ENCODE peak calls at places on chromosomes 12 and 14, in four cellular contexts. X is K562, U is HepG2, I is GM12878. P is an unnamed sample.

GRCh38 chr14:22556021-22556989 is 32.7 kb downstream of the DAD1 start:
- DNase-seq in U (no peak), I (peak), X (peak), P (no peak)

GRCh38 chr12:95942106-95942531 is 295 bp downstream of the CCDC38 start:
- DNase-seq in X (no peak), U (peak), I (no peak), P (no peak)

GRCh38 chr12:52216807-52217206 is 16.2 kb upstream of the KRT7 start:
- DNase-seq in I (no peak), U (no peak), X (no peak), P (no peak)

GRCh38 chr12:64120568-64120967 is 101.5 kb downstream of the KICS2 start:
- DNase-seq in I (no peak), X (no peak), U (no peak), P (no peak)

GRCh38 chr12:80868576-80868975 is 69.2 kb downstream of the LIN7A start:
- DNase-seq in X (no peak), I (no peak), U (no peak), P (no peak)

GRCh38 chr14:71574976-71575375 is 357.3 kb upstream of the RGS6 start:
- DNase-seq in X (no peak), U (no peak), I (no peak), P (no peak)

GRCh38 chr12:53502331-53502730 is 1.2 kb downstream of the TARBP2 start:
- DNase-seq in U (no peak), I (no peak), X (no peak), P (no peak)

GRCh38 chr12:27020761-27021160 is 1.6 kb upstream of the MED21 start:
- DNase-seq in I (no peak), X (no peak), U (no peak), P (no peak)

GRCh38 chr14:100106260-100106659 is 41.0 kb downstream of the EVL start:
- DNase-seq in X (no peak), I (no peak), U (no peak), P (no peak)

GRCh38 chr14:100890451-100890850 is 13.1 kb downstream of the RTL1 start:
- DNase-seq in I (no peak), U (no peak), X (no peak), P (no peak)

GRCh38 chr12:53561590-53561953 is 54.3 kb upstream of the NPFF start:
- DNase-seq in I (no peak), X (no peak), U (peak), P (no peak)

GRCh38 chr14:49461529-49462401 is 124.4 kb downstream of the RPS29 start:
- DNase-seq in I (peak), X (peak), U (peak), P (peak)

GRCh38 chr12:2263921-2264320 is 211.1 kb downstream of the CACNA1C start:
- DNase-seq in U (no peak), I (no peak), X (no peak), P (no peak)

DNA sequence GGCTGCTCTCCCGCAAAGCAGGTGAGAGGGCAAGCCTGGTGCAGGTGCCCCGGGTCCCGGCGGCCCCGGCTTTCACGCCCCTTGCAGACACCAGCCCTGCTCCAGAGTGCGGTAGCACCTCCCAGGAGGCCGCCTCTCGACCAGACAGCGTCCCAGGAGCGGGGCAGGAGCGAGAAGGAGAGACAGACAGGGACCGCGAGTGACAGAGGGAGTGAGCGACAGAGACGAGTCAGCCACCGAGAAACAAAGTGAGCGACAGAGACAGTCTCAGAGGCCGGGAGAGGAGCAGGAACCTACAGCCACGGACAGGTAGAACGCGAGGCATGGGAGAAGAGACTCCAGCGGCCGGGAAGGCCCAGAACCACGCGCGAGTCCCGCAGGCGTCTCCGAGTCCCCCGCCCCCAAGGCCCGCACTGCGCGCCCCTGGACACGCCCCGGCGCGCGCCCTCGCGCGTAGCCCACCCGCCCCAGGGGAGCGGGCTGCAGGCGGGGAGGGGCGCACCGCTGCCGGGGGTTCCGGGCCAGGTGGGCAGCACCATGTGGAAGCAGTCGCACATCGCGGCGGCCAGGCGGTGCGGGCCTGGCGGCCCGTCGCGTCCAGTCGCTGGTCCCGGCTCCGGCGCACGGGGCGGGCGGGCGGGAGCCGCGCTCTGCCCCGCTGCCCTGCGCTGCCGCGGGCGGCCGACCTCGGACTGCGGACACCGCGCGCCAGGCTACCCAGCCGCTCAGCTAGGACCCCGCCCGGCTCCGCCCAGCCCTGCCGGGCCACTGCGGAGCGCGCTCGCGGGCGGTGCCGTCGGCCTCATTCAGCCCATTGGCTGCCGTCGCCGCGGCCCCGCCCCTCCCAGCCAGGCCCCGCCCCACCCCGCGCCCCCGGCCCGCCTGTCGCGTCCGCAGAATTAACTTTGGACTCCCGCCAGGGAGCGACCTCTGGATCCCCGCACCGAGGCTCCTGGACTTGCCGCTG is at the start of gene AHNAK2:
- DNase-seq in I (no peak), U (peak), X (peak), P (peak)
- TF ChIP-seq NFIC in I (no peak), U (no peak), X (no peak), P (peak)

DNA sequence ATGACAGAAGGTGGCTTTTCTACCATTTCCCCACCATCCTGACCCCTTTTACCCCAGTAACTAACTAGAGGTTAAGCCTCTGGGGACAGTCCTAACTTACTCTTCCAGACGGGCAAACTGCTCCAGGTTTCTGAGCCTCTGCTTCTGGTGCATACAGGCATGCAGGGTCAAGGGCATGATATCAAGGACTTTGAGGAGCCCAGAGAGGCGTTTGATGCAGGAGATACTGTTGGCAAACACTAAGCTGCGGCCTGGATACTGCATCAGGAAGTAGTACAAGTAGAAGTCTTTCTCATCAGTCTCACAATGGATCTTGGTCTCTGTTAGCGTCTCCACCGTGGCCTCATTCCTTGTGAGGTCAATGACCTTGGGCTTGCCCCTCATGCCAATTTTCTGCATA is 21.0 kb downstream of the DDX24 start:
- DNase-seq in X (no peak), U (no peak), I (no peak), P (no peak)
- TF ChIP-seq NFIC in X (no peak), U (no peak), I (no peak), P (no peak)

GRCh38 chr12:105485926-105486325 is 155.4 kb downstream of the C12orf75 start:
- DNase-seq in U (no peak), I (no peak), X (no peak), P (no peak)
- TF ChIP-seq NFIC in U (no peak), I (no peak), X (no peak), P (no peak)

DNA sequence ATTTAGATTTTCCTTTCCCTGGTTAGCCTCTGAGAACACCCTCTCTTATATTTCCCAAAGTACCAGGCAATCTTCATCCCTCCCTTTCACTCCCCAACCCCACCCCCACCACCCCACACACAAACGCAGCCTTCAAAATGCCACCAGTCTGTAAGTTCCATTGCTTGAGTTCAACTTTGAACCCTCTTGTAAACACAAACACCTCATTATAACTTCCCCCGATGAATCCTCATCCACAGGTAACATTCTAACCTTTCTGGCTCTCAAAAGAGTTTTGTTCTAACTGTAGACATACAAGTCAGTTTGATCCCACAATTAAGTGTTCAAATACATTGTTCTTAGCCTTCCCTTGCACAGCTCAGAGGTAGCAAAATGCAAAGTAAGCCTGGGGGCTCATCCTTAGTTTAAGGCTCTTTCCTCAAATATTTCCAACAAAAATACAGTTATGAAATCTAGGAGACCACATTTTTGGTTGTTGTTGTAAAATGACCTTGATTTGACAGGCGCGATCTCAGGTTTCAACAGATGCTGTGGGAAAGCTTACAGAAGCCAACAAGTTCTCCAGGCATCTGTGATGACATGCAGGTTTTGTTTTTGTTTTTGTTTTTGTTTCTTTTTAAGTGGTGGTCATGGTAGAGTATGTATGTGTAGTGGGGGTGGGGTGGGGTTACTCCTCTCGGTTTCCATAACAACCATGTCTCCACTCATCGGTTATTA is 199.6 kb upstream of the FOXN3 start:
- DNase-seq in U (peak), I (no peak), X (no peak), P (peak)
- TF ChIP-seq NFIC in U (no peak), I (peak), X (no peak), P (no peak)